ENCODE peak calls at places on chromosome 4, in seven cellular contexts. One of them, this sample, is unnamed.

GRCh38 chr4:89641367-89641687 is 195.6 kb downstream of the SNCA start:
- DNase-seq in activated CD4-positive, alpha-beta T cell treated with anti-CD3 and anti-CD28 coated beads, Interleukin-2, amount 50 U/mL, for 24 hours: no peak
- DNase-seq in activated T-cell treated with anti-CD3 and anti-CD28 coated beads for 1 hour: no peak
- DNase-seq in GM12892: no peak
- DNase-seq in neural progenitor cell: no peak
- DNase-seq in NCI-H1092 treated with DMSO at 0.1 percent for 48 hours: no peak
- DNase-seq in NCI-H460: no peak
- DNase-seq in this sample: no peak

GRCh38 chr4:37561803-37562207 is 124.4 kb downstream of the RELL1 start:
- DNase-seq in activated CD4-positive, alpha-beta T cell treated with anti-CD3 and anti-CD28 coated beads, Interleukin-2, amount 50 U/mL, for 24 hours: no peak
- DNase-seq in activated T-cell treated with anti-CD3 and anti-CD28 coated beads for 1 hour: no peak
- DNase-seq in GM12892: no peak
- DNase-seq in neural progenitor cell: no peak
- DNase-seq in NCI-H1092 treated with DMSO at 0.1 percent for 48 hours: no peak
- DNase-seq in NCI-H460: no peak
- DNase-seq in this sample: no peak

GRCh38 chr4:6990661-6991060 is 52.5 kb upstream of the TADA2B start:
- DNase-seq in activated CD4-positive, alpha-beta T cell treated with anti-CD3 and anti-CD28 coated beads, Interleukin-2, amount 50 U/mL, for 24 hours: no peak
- DNase-seq in activated T-cell treated with anti-CD3 and anti-CD28 coated beads for 1 hour: no peak
- DNase-seq in GM12892: no peak
- DNase-seq in neural progenitor cell: no peak
- DNase-seq in NCI-H1092 treated with DMSO at 0.1 percent for 48 hours: no peak
- DNase-seq in NCI-H460: no peak
- DNase-seq in this sample: no peak

GRCh38 chr4:69503558-69503957 is 7.9 kb upstream of the UGT2B4 start:
- DNase-seq in activated CD4-positive, alpha-beta T cell treated with anti-CD3 and anti-CD28 coated beads, Interleukin-2, amount 50 U/mL, for 24 hours: no peak
- DNase-seq in activated T-cell treated with anti-CD3 and anti-CD28 coated beads for 1 hour: no peak
- DNase-seq in GM12892: no peak
- DNase-seq in neural progenitor cell: no peak
- DNase-seq in NCI-H1092 treated with DMSO at 0.1 percent for 48 hours: no peak
- DNase-seq in NCI-H460: no peak
- DNase-seq in this sample: no peak

GRCh38 chr4:102819588-102820365 is 7.6 kb downstream of the UBE2D3 start:
- DNase-seq in activated CD4-positive, alpha-beta T cell treated with anti-CD3 and anti-CD28 coated beads, Interleukin-2, amount 50 U/mL, for 24 hours: peak; percentile 17
- DNase-seq in activated T-cell treated with anti-CD3 and anti-CD28 coated beads for 1 hour: no peak
- DNase-seq in GM12892: no peak
- DNase-seq in neural progenitor cell: no peak
- DNase-seq in NCI-H1092 treated with DMSO at 0.1 percent for 48 hours: no peak
- DNase-seq in NCI-H460: no peak
- DNase-seq in this sample: no peak

GRCh38 chr4:159069922-159070321 is 33.0 kb upstream of the RAPGEF2 start:
- DNase-seq in activated CD4-positive, alpha-beta T cell treated with anti-CD3 and anti-CD28 coated beads, Interleukin-2, amount 50 U/mL, for 24 hours: no peak
- DNase-seq in activated T-cell treated with anti-CD3 and anti-CD28 coated beads for 1 hour: no peak
- DNase-seq in GM12892: no peak
- DNase-seq in neural progenitor cell: no peak
- DNase-seq in NCI-H1092 treated with DMSO at 0.1 percent for 48 hours: no peak
- DNase-seq in NCI-H460: no peak
- DNase-seq in this sample: no peak

GRCh38 chr4:176274441-176274840 is 5.4 kb upstream of the ASB5 start:
- DNase-seq in activated CD4-positive, alpha-beta T cell treated with anti-CD3 and anti-CD28 coated beads, Interleukin-2, amount 50 U/mL, for 24 hours: no peak
- DNase-seq in activated T-cell treated with anti-CD3 and anti-CD28 coated beads for 1 hour: no peak
- DNase-seq in GM12892: no peak
- DNase-seq in neural progenitor cell: no peak
- DNase-seq in NCI-H1092 treated with DMSO at 0.1 percent for 48 hours: no peak
- DNase-seq in NCI-H460: no peak
- DNase-seq in this sample: no peak

GRCh38 chr4:47791978-47792377 is 45.9 kb downstream of the CORIN start:
- DNase-seq in activated CD4-positive, alpha-beta T cell treated with anti-CD3 and anti-CD28 coated beads, Interleukin-2, amount 50 U/mL, for 24 hours: no peak
- DNase-seq in activated T-cell treated with anti-CD3 and anti-CD28 coated beads for 1 hour: no peak
- DNase-seq in GM12892: no peak
- DNase-seq in neural progenitor cell: no peak
- DNase-seq in NCI-H1092 treated with DMSO at 0.1 percent for 48 hours: no peak
- DNase-seq in NCI-H460: no peak
- DNase-seq in this sample: no peak

GRCh38 chr4:55617587-55618197 is 18.4 kb downstream of the NMU start:
- DNase-seq in activated CD4-positive, alpha-beta T cell treated with anti-CD3 and anti-CD28 coated beads, Interleukin-2, amount 50 U/mL, for 24 hours: no peak
- DNase-seq in activated T-cell treated with anti-CD3 and anti-CD28 coated beads for 1 hour: no peak
- DNase-seq in GM12892: no peak
- DNase-seq in neural progenitor cell: no peak
- DNase-seq in NCI-H1092 treated with DMSO at 0.1 percent for 48 hours: no peak
- DNase-seq in NCI-H460: no peak
- DNase-seq in this sample: no peak

GRCh38 chr4:41746440-41747229 is 1.9 kb downstream of the PHOX2B start:
- DNase-seq in activated CD4-positive, alpha-beta T cell treated with anti-CD3 and anti-CD28 coated beads, Interleukin-2, amount 50 U/mL, for 24 hours: no peak
- DNase-seq in activated T-cell treated with anti-CD3 and anti-CD28 coated beads for 1 hour: no peak
- DNase-seq in GM12892: no peak
- DNase-seq in neural progenitor cell: peak; percentile 46
- DNase-seq in NCI-H1092 treated with DMSO at 0.1 percent for 48 hours: no peak
- DNase-seq in NCI-H460: no peak
- DNase-seq in this sample: no peak

GRCh38 chr4:71189471-71189870 is 149.3 kb upstream of the SLC4A4 start:
- DNase-seq in activated CD4-positive, alpha-beta T cell treated with anti-CD3 and anti-CD28 coated beads, Interleukin-2, amount 50 U/mL, for 24 hours: no peak
- DNase-seq in activated T-cell treated with anti-CD3 and anti-CD28 coated beads for 1 hour: no peak
- DNase-seq in GM12892: no peak
- DNase-seq in neural progenitor cell: no peak
- DNase-seq in NCI-H1092 treated with DMSO at 0.1 percent for 48 hours: no peak
- DNase-seq in NCI-H460: no peak
- DNase-seq in this sample: peak; percentile 48

GRCh38 chr4:173318648-173319211 is 15.4 kb downstream of the HMGB2 start:
- DNase-seq in activated CD4-positive, alpha-beta T cell treated with anti-CD3 and anti-CD28 coated beads, Interleukin-2, amount 50 U/mL, for 24 hours: no peak
- DNase-seq in activated T-cell treated with anti-CD3 and anti-CD28 coated beads for 1 hour: no peak
- DNase-seq in GM12892: no peak
- DNase-seq in neural progenitor cell: no peak
- DNase-seq in NCI-H1092 treated with DMSO at 0.1 percent for 48 hours: peak; percentile 48
- DNase-seq in NCI-H460: peak; percentile 37
- DNase-seq in this sample: peak; percentile 61

GRCh38 chr4:156946508-156947197 is 24.9 kb downstream of the PDGFC start:
- DNase-seq in activated CD4-positive, alpha-beta T cell treated with anti-CD3 and anti-CD28 coated beads, Interleukin-2, amount 50 U/mL, for 24 hours: no peak
- DNase-seq in activated T-cell treated with anti-CD3 and anti-CD28 coated beads for 1 hour: no peak
- DNase-seq in GM12892: no peak
- DNase-seq in neural progenitor cell: no peak
- DNase-seq in NCI-H1092 treated with DMSO at 0.1 percent for 48 hours: peak; percentile 7
- DNase-seq in NCI-H460: peak; percentile 93
- DNase-seq in this sample: no peak

GRCh38 chr4:105808459-105809041 is 86.7 kb upstream of the NPNT start:
- DNase-seq in activated CD4-positive, alpha-beta T cell treated with anti-CD3 and anti-CD28 coated beads, Interleukin-2, amount 50 U/mL, for 24 hours: no peak
- DNase-seq in activated T-cell treated with anti-CD3 and anti-CD28 coated beads for 1 hour: no peak
- DNase-seq in GM12892: no peak
- DNase-seq in neural progenitor cell: no peak
- DNase-seq in NCI-H1092 treated with DMSO at 0.1 percent for 48 hours: no peak
- DNase-seq in NCI-H460: peak; percentile 47
- DNase-seq in this sample: no peak

GRCh38 chr4:30866907-30867306 is 146.7 kb downstream of the PCDH7 start:
- DNase-seq in activated CD4-positive, alpha-beta T cell treated with anti-CD3 and anti-CD28 coated beads, Interleukin-2, amount 50 U/mL, for 24 hours: no peak
- DNase-seq in activated T-cell treated with anti-CD3 and anti-CD28 coated beads for 1 hour: no peak
- DNase-seq in GM12892: no peak
- DNase-seq in neural progenitor cell: no peak
- DNase-seq in NCI-H1092 treated with DMSO at 0.1 percent for 48 hours: no peak
- DNase-seq in NCI-H460: no peak
- DNase-seq in this sample: no peak

GRCh38 chr4:110629780-110630500 is 7.1 kb upstream of the PITX2 start:
- DNase-seq in activated CD4-positive, alpha-beta T cell treated with anti-CD3 and anti-CD28 coated beads, Interleukin-2, amount 50 U/mL, for 24 hours: no peak
- DNase-seq in activated T-cell treated with anti-CD3 and anti-CD28 coated beads for 1 hour: no peak
- DNase-seq in GM12892: no peak
- DNase-seq in neural progenitor cell: no peak
- DNase-seq in NCI-H1092 treated with DMSO at 0.1 percent for 48 hours: no peak
- DNase-seq in NCI-H460: no peak
- DNase-seq in this sample: no peak

GRCh38 chr4:148780426-148781005 is 338.3 kb upstream of the NR3C2 start:
- DNase-seq in activated CD4-positive, alpha-beta T cell treated with anti-CD3 and anti-CD28 coated beads, Interleukin-2, amount 50 U/mL, for 24 hours: no peak
- DNase-seq in activated T-cell treated with anti-CD3 and anti-CD28 coated beads for 1 hour: no peak
- DNase-seq in GM12892: no peak
- DNase-seq in neural progenitor cell: no peak
- DNase-seq in NCI-H1092 treated with DMSO at 0.1 percent for 48 hours: no peak
- DNase-seq in NCI-H460: no peak
- DNase-seq in this sample: no peak

GRCh38 chr4:62162606-62163005 is 962.5 kb downstream of the ADGRL3 start:
- DNase-seq in activated CD4-positive, alpha-beta T cell treated with anti-CD3 and anti-CD28 coated beads, Interleukin-2, amount 50 U/mL, for 24 hours: no peak
- DNase-seq in activated T-cell treated with anti-CD3 and anti-CD28 coated beads for 1 hour: no peak
- DNase-seq in GM12892: no peak
- DNase-seq in neural progenitor cell: no peak
- DNase-seq in NCI-H1092 treated with DMSO at 0.1 percent for 48 hours: no peak
- DNase-seq in NCI-H460: no peak
- DNase-seq in this sample: no peak

GRCh38 chr4:14853186-14853946 is 148.9 kb upstream of the CPEB2 start:
- DNase-seq in activated CD4-positive, alpha-beta T cell treated with anti-CD3 and anti-CD28 coated beads, Interleukin-2, amount 50 U/mL, for 24 hours: no peak
- DNase-seq in activated T-cell treated with anti-CD3 and anti-CD28 coated beads for 1 hour: no peak
- DNase-seq in GM12892: no peak
- DNase-seq in neural progenitor cell: no peak
- DNase-seq in NCI-H1092 treated with DMSO at 0.1 percent for 48 hours: no peak
- DNase-seq in NCI-H460: no peak
- DNase-seq in this sample: no peak

GRCh38 chr4:52201705-52202104 is 150.6 kb downstream of the SPATA18 start:
- DNase-seq in activated CD4-positive, alpha-beta T cell treated with anti-CD3 and anti-CD28 coated beads, Interleukin-2, amount 50 U/mL, for 24 hours: no peak
- DNase-seq in activated T-cell treated with anti-CD3 and anti-CD28 coated beads for 1 hour: no peak
- DNase-seq in GM12892: no peak
- DNase-seq in neural progenitor cell: peak; percentile 10
- DNase-seq in NCI-H1092 treated with DMSO at 0.1 percent for 48 hours: no peak
- DNase-seq in NCI-H460: no peak
- DNase-seq in this sample: no peak

GRCh38 chr4:56181140-56181950 is 205.9 kb downstream of the AASDH start:
- DNase-seq in activated CD4-positive, alpha-beta T cell treated with anti-CD3 and anti-CD28 coated beads, Interleukin-2, amount 50 U/mL, for 24 hours: no peak
- DNase-seq in activated T-cell treated with anti-CD3 and anti-CD28 coated beads for 1 hour: no peak
- DNase-seq in GM12892: no peak
- DNase-seq in neural progenitor cell: no peak
- DNase-seq in NCI-H1092 treated with DMSO at 0.1 percent for 48 hours: no peak
- DNase-seq in NCI-H460: no peak
- DNase-seq in this sample: no peak

GRCh38 chr4:10697071-10697470 is 12.5 kb upstream of the CLNK start:
- DNase-seq in activated CD4-positive, alpha-beta T cell treated with anti-CD3 and anti-CD28 coated beads, Interleukin-2, amount 50 U/mL, for 24 hours: no peak
- DNase-seq in activated T-cell treated with anti-CD3 and anti-CD28 coated beads for 1 hour: no peak
- DNase-seq in GM12892: no peak
- DNase-seq in neural progenitor cell: no peak
- DNase-seq in NCI-H1092 treated with DMSO at 0.1 percent for 48 hours: peak; percentile 78
- DNase-seq in NCI-H460: no peak
- DNase-seq in this sample: no peak

GRCh38 chr4:113446019-113446418 is 315.5 kb downstream of the CAMK2D start:
- DNase-seq in activated CD4-positive, alpha-beta T cell treated with anti-CD3 and anti-CD28 coated beads, Interleukin-2, amount 50 U/mL, for 24 hours: peak; percentile 46
- DNase-seq in activated T-cell treated with anti-CD3 and anti-CD28 coated beads for 1 hour: no peak
- DNase-seq in GM12892: no peak
- DNase-seq in neural progenitor cell: peak; percentile 31
- DNase-seq in NCI-H1092 treated with DMSO at 0.1 percent for 48 hours: no peak
- DNase-seq in NCI-H460: no peak
- DNase-seq in this sample: no peak

GRCh38 chr4:55933611-55934010 is 15.1 kb upstream of the CEP135 start:
- DNase-seq in activated CD4-positive, alpha-beta T cell treated with anti-CD3 and anti-CD28 coated beads, Interleukin-2, amount 50 U/mL, for 24 hours: no peak
- DNase-seq in activated T-cell treated with anti-CD3 and anti-CD28 coated beads for 1 hour: no peak
- DNase-seq in GM12892: no peak
- DNase-seq in neural progenitor cell: no peak
- DNase-seq in NCI-H1092 treated with DMSO at 0.1 percent for 48 hours: no peak
- DNase-seq in NCI-H460: no peak
- DNase-seq in this sample: no peak

GRCh38 chr4:187865914-187866313 is 129.7 kb upstream of the ZFP42 start:
- DNase-seq in activated CD4-positive, alpha-beta T cell treated with anti-CD3 and anti-CD28 coated beads, Interleukin-2, amount 50 U/mL, for 24 hours: no peak
- DNase-seq in activated T-cell treated with anti-CD3 and anti-CD28 coated beads for 1 hour: no peak
- DNase-seq in GM12892: no peak
- DNase-seq in neural progenitor cell: no peak
- DNase-seq in NCI-H1092 treated with DMSO at 0.1 percent for 48 hours: no peak
- DNase-seq in NCI-H460: no peak
- DNase-seq in this sample: no peak

GRCh38 chr4:108360857-108361820 is 192.4 kb upstream of the LEF1 start:
- DNase-seq in activated CD4-positive, alpha-beta T cell treated with anti-CD3 and anti-CD28 coated beads, Interleukin-2, amount 50 U/mL, for 24 hours: no peak
- DNase-seq in activated T-cell treated with anti-CD3 and anti-CD28 coated beads for 1 hour: no peak
- DNase-seq in GM12892: no peak
- DNase-seq in neural progenitor cell: peak; percentile 43
- DNase-seq in NCI-H1092 treated with DMSO at 0.1 percent for 48 hours: no peak
- DNase-seq in NCI-H460: no peak
- DNase-seq in this sample: peak; percentile 41

GRCh38 chr4:109803924-109804571 is 2.2 kb upstream of the CFI start:
- DNase-seq in activated CD4-positive, alpha-beta T cell treated with anti-CD3 and anti-CD28 coated beads, Interleukin-2, amount 50 U/mL, for 24 hours: no peak
- DNase-seq in activated T-cell treated with anti-CD3 and anti-CD28 coated beads for 1 hour: no peak
- DNase-seq in GM12892: no peak
- DNase-seq in neural progenitor cell: peak; percentile 73
- DNase-seq in NCI-H1092 treated with DMSO at 0.1 percent for 48 hours: peak; percentile 24
- DNase-seq in NCI-H460: peak; percentile 44
- DNase-seq in this sample: peak; percentile 24

GRCh38 chr4:3862640-3863420 is 96.6 kb downstream of the ADRA2C start:
- DNase-seq in activated CD4-positive, alpha-beta T cell treated with anti-CD3 and anti-CD28 coated beads, Interleukin-2, amount 50 U/mL, for 24 hours: no peak
- DNase-seq in activated T-cell treated with anti-CD3 and anti-CD28 coated beads for 1 hour: no peak
- DNase-seq in GM12892: no peak
- DNase-seq in neural progenitor cell: peak; percentile 83
- DNase-seq in NCI-H1092 treated with DMSO at 0.1 percent for 48 hours: no peak
- DNase-seq in NCI-H460: no peak
- DNase-seq in this sample: no peak

GRCh38 chr4:139030614-139031235 is 15.1 kb downstream of the NOCT start:
- DNase-seq in activated CD4-positive, alpha-beta T cell treated with anti-CD3 and anti-CD28 coated beads, Interleukin-2, amount 50 U/mL, for 24 hours: peak; percentile 57
- DNase-seq in activated T-cell treated with anti-CD3 and anti-CD28 coated beads for 1 hour: peak; percentile 66
- DNase-seq in GM12892: peak; percentile 39
- DNase-seq in neural progenitor cell: peak; percentile 89
- DNase-seq in NCI-H1092 treated with DMSO at 0.1 percent for 48 hours: peak; percentile 62
- DNase-seq in NCI-H460: peak; percentile 70
- DNase-seq in this sample: peak; percentile 92

GRCh38 chr4:180999217-180999616 is 1244.0 kb upstream of the TENM3 start:
- DNase-seq in activated CD4-positive, alpha-beta T cell treated with anti-CD3 and anti-CD28 coated beads, Interleukin-2, amount 50 U/mL, for 24 hours: no peak
- DNase-seq in activated T-cell treated with anti-CD3 and anti-CD28 coated beads for 1 hour: no peak
- DNase-seq in GM12892: no peak
- DNase-seq in neural progenitor cell: no peak
- DNase-seq in NCI-H1092 treated with DMSO at 0.1 percent for 48 hours: peak; percentile 31
- DNase-seq in NCI-H460: no peak
- DNase-seq in this sample: no peak

GRCh38 chr4:6538586-6538985 is 36.4 kb upstream of the MAN2B2 start:
- DNase-seq in activated CD4-positive, alpha-beta T cell treated with anti-CD3 and anti-CD28 coated beads, Interleukin-2, amount 50 U/mL, for 24 hours: no peak
- DNase-seq in activated T-cell treated with anti-CD3 and anti-CD28 coated beads for 1 hour: no peak
- DNase-seq in GM12892: no peak
- DNase-seq in neural progenitor cell: no peak
- DNase-seq in NCI-H1092 treated with DMSO at 0.1 percent for 48 hours: peak; percentile 19
- DNase-seq in NCI-H460: no peak
- DNase-seq in this sample: peak; percentile 63

GRCh38 chr4:168057412-168057811 is 34.9 kb upstream of the ANXA10 start:
- DNase-seq in activated CD4-positive, alpha-beta T cell treated with anti-CD3 and anti-CD28 coated beads, Interleukin-2, amount 50 U/mL, for 24 hours: no peak
- DNase-seq in activated T-cell treated with anti-CD3 and anti-CD28 coated beads for 1 hour: no peak
- DNase-seq in GM12892: no peak
- DNase-seq in neural progenitor cell: no peak
- DNase-seq in NCI-H1092 treated with DMSO at 0.1 percent for 48 hours: no peak
- DNase-seq in NCI-H460: no peak
- DNase-seq in this sample: no peak

GRCh38 chr4:187069398-187069797 is 345.7 kb upstream of the FAT1 start:
- DNase-seq in activated CD4-positive, alpha-beta T cell treated with anti-CD3 and anti-CD28 coated beads, Interleukin-2, amount 50 U/mL, for 24 hours: no peak
- DNase-seq in activated T-cell treated with anti-CD3 and anti-CD28 coated beads for 1 hour: no peak
- DNase-seq in GM12892: no peak
- DNase-seq in neural progenitor cell: no peak
- DNase-seq in NCI-H1092 treated with DMSO at 0.1 percent for 48 hours: no peak
- DNase-seq in NCI-H460: no peak
- DNase-seq in this sample: no peak

GRCh38 chr4:78762529-78762928 is 13.6 kb upstream of the BMP2K start:
- DNase-seq in activated CD4-positive, alpha-beta T cell treated with anti-CD3 and anti-CD28 coated beads, Interleukin-2, amount 50 U/mL, for 24 hours: no peak
- DNase-seq in activated T-cell treated with anti-CD3 and anti-CD28 coated beads for 1 hour: no peak
- DNase-seq in GM12892: no peak
- DNase-seq in neural progenitor cell: no peak
- DNase-seq in NCI-H1092 treated with DMSO at 0.1 percent for 48 hours: no peak
- DNase-seq in NCI-H460: no peak
- DNase-seq in this sample: no peak

GRCh38 chr4:180655886-180656285 is 1587.3 kb upstream of the TENM3 start:
- DNase-seq in activated CD4-positive, alpha-beta T cell treated with anti-CD3 and anti-CD28 coated beads, Interleukin-2, amount 50 U/mL, for 24 hours: no peak
- DNase-seq in activated T-cell treated with anti-CD3 and anti-CD28 coated beads for 1 hour: no peak
- DNase-seq in GM12892: no peak
- DNase-seq in neural progenitor cell: no peak
- DNase-seq in NCI-H1092 treated with DMSO at 0.1 percent for 48 hours: no peak
- DNase-seq in NCI-H460: no peak
- DNase-seq in this sample: no peak

GRCh38 chr4:52566136-52567031 is 92.7 kb downstream of the USP46 start:
- DNase-seq in activated CD4-positive, alpha-beta T cell treated with anti-CD3 and anti-CD28 coated beads, Interleukin-2, amount 50 U/mL, for 24 hours: no peak
- DNase-seq in activated T-cell treated with anti-CD3 and anti-CD28 coated beads for 1 hour: no peak
- DNase-seq in GM12892: no peak
- DNase-seq in neural progenitor cell: no peak
- DNase-seq in NCI-H1092 treated with DMSO at 0.1 percent for 48 hours: no peak
- DNase-seq in NCI-H460: no peak
- DNase-seq in this sample: no peak

GRCh38 chr4:184792950-184793555 is 32.7 kb downstream of the ACSL1 start:
- DNase-seq in activated CD4-positive, alpha-beta T cell treated with anti-CD3 and anti-CD28 coated beads, Interleukin-2, amount 50 U/mL, for 24 hours: peak; percentile 63
- DNase-seq in activated T-cell treated with anti-CD3 and anti-CD28 coated beads for 1 hour: peak; percentile 28
- DNase-seq in GM12892: no peak
- DNase-seq in neural progenitor cell: no peak
- DNase-seq in NCI-H1092 treated with DMSO at 0.1 percent for 48 hours: no peak
- DNase-seq in NCI-H460: no peak
- DNase-seq in this sample: no peak

GRCh38 chr4:19382993-19383392 is 868.7 kb upstream of the SLIT2 start:
- DNase-seq in activated CD4-positive, alpha-beta T cell treated with anti-CD3 and anti-CD28 coated beads, Interleukin-2, amount 50 U/mL, for 24 hours: no peak
- DNase-seq in activated T-cell treated with anti-CD3 and anti-CD28 coated beads for 1 hour: no peak
- DNase-seq in GM12892: no peak
- DNase-seq in neural progenitor cell: no peak
- DNase-seq in NCI-H1092 treated with DMSO at 0.1 percent for 48 hours: no peak
- DNase-seq in NCI-H460: no peak
- DNase-seq in this sample: no peak

This sample was measured in G401.